ENCODE peak calls at places on chromosomes 2 and 18, in nine cellular contexts. One of them, this sample, is unnamed.

GRCh38 chr2:59909147-59909546 is 644.3 kb downstream of the BCL11A start:
- DNase-seq in transverse colon: no peak
- DNase-seq in adrenal gland: no peak
- DNase-seq in iPS DF 6.9: no peak
- DNase-seq in colonic mucosa: no peak
- DNase-seq in fibroblast of lung: no peak
- DNase-seq in pancreas: no peak
- DNase-seq in aorta: no peak
- DNase-seq in AG04450: no peak
- DNase-seq in this sample: no peak

GRCh38 chr2:122531803-122532344 is 776.4 kb downstream of the TSN start:
- DNase-seq in fibroblast of lung: no peak
- DNase-seq in AG04450: no peak
- DNase-seq in adrenal gland: no peak
- DNase-seq in aorta: no peak
- DNase-seq in transverse colon: no peak
- DNase-seq in iPS DF 6.9: peak; percentile 61
- DNase-seq in colonic mucosa: no peak
- DNase-seq in pancreas: no peak
- DNase-seq in this sample: no peak

GRCh38 chr2:100416939-100417744 is at the start of gene CHST10:
- DNase-seq in aorta: peak; percentile 87
- DNase-seq in transverse colon: peak; percentile 33
- DNase-seq in adrenal gland: peak; percentile 62
- DNase-seq in iPS DF 6.9: peak; percentile 13
- DNase-seq in AG04450: no peak
- DNase-seq in colonic mucosa: peak; percentile 24
- DNase-seq in fibroblast of lung: peak; percentile 50
- DNase-seq in pancreas: peak; percentile 42
- DNase-seq in this sample: no peak

GRCh38 chr2:209648714-209649113 is 122.9 kb upstream of the UNC80 start:
- DNase-seq in adrenal gland: no peak
- DNase-seq in pancreas: no peak
- DNase-seq in transverse colon: no peak
- DNase-seq in aorta: no peak
- DNase-seq in colonic mucosa: no peak
- DNase-seq in iPS DF 6.9: no peak
- DNase-seq in fibroblast of lung: peak; percentile 26
- DNase-seq in AG04450: no peak
- DNase-seq in this sample: no peak

GRCh38 chr18:76838182-76838581 is 15.8 kb downstream of the ZNF236 start:
- DNase-seq in pancreas: no peak
- DNase-seq in transverse colon: no peak
- DNase-seq in colonic mucosa: no peak
- DNase-seq in aorta: no peak
- DNase-seq in iPS DF 6.9: no peak
- DNase-seq in AG04450: no peak
- DNase-seq in fibroblast of lung: peak; percentile 55
- DNase-seq in adrenal gland: no peak
- DNase-seq in this sample: no peak

GRCh38 chr18:65214456-65214855 is 536.4 kb upstream of the CDH7 start:
- DNase-seq in pancreas: no peak
- DNase-seq in AG04450: no peak
- DNase-seq in adrenal gland: no peak
- DNase-seq in colonic mucosa: no peak
- DNase-seq in fibroblast of lung: no peak
- DNase-seq in transverse colon: no peak
- DNase-seq in aorta: no peak
- DNase-seq in iPS DF 6.9: no peak
- DNase-seq in this sample: no peak

GRCh38 chr2:144999040-144999875 is 479.3 kb upstream of the ZEB2 start:
- DNase-seq in pancreas: no peak
- DNase-seq in transverse colon: no peak
- DNase-seq in fibroblast of lung: no peak
- DNase-seq in iPS DF 6.9: no peak
- DNase-seq in colonic mucosa: no peak
- DNase-seq in aorta: no peak
- DNase-seq in AG04450: no peak
- DNase-seq in adrenal gland: no peak
- DNase-seq in this sample: no peak

GRCh38 chr2:12717988-12718661 is 1.4 kb downstream of the TRIB2 start:
- DNase-seq in transverse colon: no peak
- DNase-seq in iPS DF 6.9: no peak
- DNase-seq in AG04450: no peak
- DNase-seq in aorta: no peak
- DNase-seq in colonic mucosa: peak; percentile 34
- DNase-seq in pancreas: no peak
- DNase-seq in fibroblast of lung: peak; percentile 38
- DNase-seq in adrenal gland: no peak
- DNase-seq in this sample: no peak

GRCh38 chr2:54227798-54228197 is 28.2 kb downstream of the TSPYL6 start:
- DNase-seq in transverse colon: no peak
- DNase-seq in iPS DF 6.9: no peak
- DNase-seq in aorta: no peak
- DNase-seq in pancreas: no peak
- DNase-seq in adrenal gland: no peak
- DNase-seq in fibroblast of lung: no peak
- DNase-seq in AG04450: no peak
- DNase-seq in colonic mucosa: no peak
- DNase-seq in this sample: no peak

GRCh38 chr2:146119586-146119985 is 1599.7 kb upstream of the ZEB2 start:
- DNase-seq in colonic mucosa: no peak
- DNase-seq in transverse colon: no peak
- DNase-seq in AG04450: no peak
- DNase-seq in fibroblast of lung: no peak
- DNase-seq in adrenal gland: no peak
- DNase-seq in iPS DF 6.9: no peak
- DNase-seq in aorta: no peak
- DNase-seq in pancreas: no peak
- DNase-seq in this sample: no peak

GRCh38 chr18:9612215-9612830 is 2.0 kb downstream of the PPP4R1 start:
- DNase-seq in adrenal gland: peak; percentile 70
- DNase-seq in colonic mucosa: peak; percentile 53
- DNase-seq in pancreas: peak; percentile 48
- DNase-seq in transverse colon: peak; percentile 35
- DNase-seq in AG04450: no peak
- DNase-seq in aorta: no peak
- DNase-seq in fibroblast of lung: peak; percentile 58
- DNase-seq in iPS DF 6.9: no peak
- DNase-seq in this sample: no peak

GRCh38 chr18:25351773-25352628 is at the start of gene ZNF521:
- DNase-seq in aorta: peak; percentile 94
- DNase-seq in pancreas: peak; percentile 56
- DNase-seq in colonic mucosa: peak; percentile 72
- DNase-seq in iPS DF 6.9: no peak
- DNase-seq in adrenal gland: peak; percentile 92
- DNase-seq in transverse colon: peak; percentile 78
- DNase-seq in AG04450: peak; percentile 59
- DNase-seq in fibroblast of lung: peak; percentile 94
- DNase-seq in this sample: no peak

GRCh38 chr18:2948038-2948437 is 64.9 kb downstream of the LPIN2 start:
- DNase-seq in aorta: no peak
- DNase-seq in pancreas: peak; percentile 77
- DNase-seq in iPS DF 6.9: no peak
- DNase-seq in transverse colon: no peak
- DNase-seq in colonic mucosa: no peak
- DNase-seq in adrenal gland: peak; percentile 58
- DNase-seq in AG04450: no peak
- DNase-seq in fibroblast of lung: peak; percentile 72
- DNase-seq in this sample: no peak

GRCh38 chr2:199955339-199956061 is at the start of the genes MAIP1 and TYW5:
- DNase-seq in AG04450: peak; percentile 65
- DNase-seq in transverse colon: peak; percentile 86
- DNase-seq in pancreas: peak; percentile 74
- DNase-seq in fibroblast of lung: peak; percentile 90
- DNase-seq in iPS DF 6.9: no peak
- DNase-seq in colonic mucosa: peak; percentile 89
- DNase-seq in adrenal gland: peak; percentile 90
- DNase-seq in aorta: peak; percentile 93
- DNase-seq in this sample: peak; percentile 88

GRCh38 chr2:95294579-95295250 is 2.4 kb upstream of the KCNIP3 start:
- DNase-seq in adrenal gland: no peak
- DNase-seq in pancreas: peak; percentile 68
- DNase-seq in AG04450: no peak
- DNase-seq in aorta: no peak
- DNase-seq in iPS DF 6.9: no peak
- DNase-seq in transverse colon: no peak
- DNase-seq in fibroblast of lung: no peak
- DNase-seq in colonic mucosa: no peak
- DNase-seq in this sample: no peak
- H3K9me3 ChIP-seq in adrenal gland: no peaks in the 10 kb centered on the region
- H3K9me3 ChIP-seq in pancreas: no peaks in the 10 kb centered on the region
- H3K9me3 ChIP-seq in AG04450: peaks cover 34% of the 10 kb centered on the region
- H3K9me3 ChIP-seq in aorta: peaks cover 4% of the 10 kb centered on the region
- H3K9me3 ChIP-seq in iPS DF 6.9: no peaks in the 10 kb centered on the region
- H3K9me3 ChIP-seq in transverse colon: no peaks in the 10 kb centered on the region
- H3K9me3 ChIP-seq in fibroblast of lung: no peaks in the 10 kb centered on the region
- H3K9me3 ChIP-seq in colonic mucosa: no peaks in the 10 kb centered on the region
- H3K9me3 ChIP-seq in this sample: no peaks in the 10 kb centered on the region

GRCh38 chr2:23836505-23836904 is 90.4 kb downstream of the ATAD2B start:
- DNase-seq in iPS DF 6.9: no peak
- DNase-seq in colonic mucosa: no peak
- DNase-seq in pancreas: no peak
- DNase-seq in adrenal gland: no peak
- DNase-seq in aorta: no peak
- DNase-seq in AG04450: no peak
- DNase-seq in fibroblast of lung: no peak
- DNase-seq in transverse colon: no peak
- DNase-seq in this sample: no peak

GRCh38 chr2:23839919-23840318 is 87.0 kb downstream of the ATAD2B start:
- DNase-seq in fibroblast of lung: no peak
- DNase-seq in adrenal gland: no peak
- DNase-seq in iPS DF 6.9: no peak
- DNase-seq in aorta: no peak
- DNase-seq in AG04450: no peak
- DNase-seq in pancreas: no peak
- DNase-seq in colonic mucosa: no peak
- DNase-seq in transverse colon: no peak
- DNase-seq in this sample: no peak

GRCh38 chr2:23836971-23837565 is 89.9 kb downstream of the ATAD2B start:
- DNase-seq in colonic mucosa: no peak
- DNase-seq in transverse colon: no peak
- DNase-seq in AG04450: no peak
- DNase-seq in iPS DF 6.9: no peak
- DNase-seq in adrenal gland: no peak
- DNase-seq in fibroblast of lung: no peak
- DNase-seq in aorta: no peak
- DNase-seq in pancreas: no peak
- DNase-seq in this sample: no peak

GRCh38 chr2:23835988-23836387 is 90.9 kb downstream of the ATAD2B start:
- DNase-seq in transverse colon: no peak
- DNase-seq in aorta: no peak
- DNase-seq in iPS DF 6.9: no peak
- DNase-seq in AG04450: no peak
- DNase-seq in colonic mucosa: no peak
- DNase-seq in pancreas: no peak
- DNase-seq in fibroblast of lung: no peak
- DNase-seq in adrenal gland: no peak
- DNase-seq in this sample: no peak

DNA sequence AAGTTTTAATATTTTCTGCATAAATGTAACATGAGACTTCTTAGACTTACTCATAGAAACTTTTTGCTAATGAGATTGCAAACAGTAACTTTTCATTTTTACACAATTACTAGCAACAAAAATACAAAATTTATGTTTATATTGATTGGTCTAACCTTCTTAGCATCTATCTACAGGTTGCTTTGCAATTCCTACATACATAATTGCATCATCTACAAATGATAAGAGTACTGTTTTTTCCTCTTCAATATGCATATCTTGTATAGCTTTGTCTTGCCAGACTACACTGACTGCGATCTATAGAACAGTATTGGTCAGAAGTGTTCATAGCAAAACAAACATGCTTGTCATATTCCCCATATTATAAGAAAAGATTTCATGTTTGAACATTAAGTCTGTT is 88.0 kb downstream of the ATAD2B start:
- DNase-seq in aorta: no peak
- DNase-seq in transverse colon: no peak
- DNase-seq in adrenal gland: no peak
- DNase-seq in iPS DF 6.9: no peak
- DNase-seq in fibroblast of lung: no peak
- DNase-seq in AG04450: no peak
- DNase-seq in colonic mucosa: no peak
- DNase-seq in pancreas: no peak
- DNase-seq in this sample: no peak
- H3K9me3 ChIP-seq in aorta: no peaks in the 10 kb centered on the region
- H3K9me3 ChIP-seq in transverse colon: no peaks in the 10 kb centered on the region
- H3K9me3 ChIP-seq in adrenal gland: no peaks in the 10 kb centered on the region
- H3K9me3 ChIP-seq in iPS DF 6.9: no peaks in the 10 kb centered on the region
- H3K9me3 ChIP-seq in fibroblast of lung: no peaks in the 10 kb centered on the region
- H3K9me3 ChIP-seq in AG04450: no peaks in the 10 kb centered on the region
- H3K9me3 ChIP-seq in colonic mucosa: no peaks in the 10 kb centered on the region
- H3K9me3 ChIP-seq in pancreas: no peaks in the 10 kb centered on the region
- H3K9me3 ChIP-seq in this sample: no peaks in the 10 kb centered on the region

GRCh38 chr2:36993841-36994620 is 27.7 kb upstream of the STRN start:
- DNase-seq in pancreas: no peak
- DNase-seq in adrenal gland: no peak
- DNase-seq in transverse colon: no peak
- DNase-seq in AG04450: no peak
- DNase-seq in fibroblast of lung: peak; percentile 22
- DNase-seq in colonic mucosa: no peak
- DNase-seq in aorta: no peak
- DNase-seq in iPS DF 6.9: no peak
- DNase-seq in this sample: no peak
- H3K9me3 ChIP-seq in pancreas: no peaks in the 10 kb centered on the region
- H3K9me3 ChIP-seq in adrenal gland: no peaks in the 10 kb centered on the region
- H3K9me3 ChIP-seq in transverse colon: no peaks in the 10 kb centered on the region
- H3K9me3 ChIP-seq in AG04450: no peaks in the 10 kb centered on the region
- H3K9me3 ChIP-seq in fibroblast of lung: no peaks in the 10 kb centered on the region
- H3K9me3 ChIP-seq in colonic mucosa: no peaks in the 10 kb centered on the region
- H3K9me3 ChIP-seq in aorta: no peaks in the 10 kb centered on the region
- H3K9me3 ChIP-seq in iPS DF 6.9: no peaks in the 10 kb centered on the region
- H3K9me3 ChIP-seq in this sample: no peaks in the 10 kb centered on the region

DNA sequence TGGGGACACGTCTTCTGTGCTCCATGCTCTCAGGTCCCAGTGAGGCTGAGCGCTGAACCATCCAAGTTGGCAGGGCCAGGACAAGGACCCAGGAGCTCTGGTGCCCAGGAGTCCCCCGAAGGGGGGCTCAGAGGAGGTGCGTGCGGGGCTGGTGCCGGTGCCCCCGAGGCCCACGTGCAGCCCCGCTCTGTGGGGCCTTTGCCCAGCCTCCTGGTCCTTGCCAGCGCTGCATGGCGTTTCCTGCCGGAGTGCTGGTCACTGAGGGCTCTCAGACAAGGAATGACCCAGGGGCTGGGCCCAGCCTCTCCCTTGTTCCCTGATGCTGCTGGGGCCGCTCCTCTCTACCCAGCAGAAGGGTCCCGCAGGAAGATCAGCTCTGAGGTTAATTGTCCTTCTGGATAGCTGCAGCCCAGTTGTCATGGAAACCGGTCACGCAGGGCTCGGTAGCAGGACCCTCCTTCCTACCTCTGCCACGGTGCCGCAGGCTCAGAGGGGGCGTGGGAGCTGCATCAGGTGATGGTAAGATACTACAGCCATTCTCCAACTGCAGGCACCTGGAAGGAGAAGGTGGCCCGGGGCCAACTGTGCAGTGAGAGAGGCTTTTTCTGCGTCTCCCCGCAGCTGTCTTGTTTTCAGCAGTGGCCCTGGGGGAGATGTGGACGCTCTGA is 64.5 kb downstream of the RRM2 start:
- DNase-seq in colonic mucosa: no peak
- DNase-seq in fibroblast of lung: no peak
- DNase-seq in pancreas: no peak
- DNase-seq in AG04450: no peak
- DNase-seq in aorta: no peak
- DNase-seq in transverse colon: no peak
- DNase-seq in iPS DF 6.9: no peak
- DNase-seq in adrenal gland: no peak
- DNase-seq in this sample: no peak
- H3K9me3 ChIP-seq in colonic mucosa: no peaks in the 10 kb centered on the region
- H3K9me3 ChIP-seq in fibroblast of lung: no peaks in the 10 kb centered on the region
- H3K9me3 ChIP-seq in pancreas: no peaks in the 10 kb centered on the region
- H3K9me3 ChIP-seq in AG04450: no peaks in the 10 kb centered on the region
- H3K9me3 ChIP-seq in aorta: no peaks in the 10 kb centered on the region
- H3K9me3 ChIP-seq in transverse colon: no peaks in the 10 kb centered on the region
- H3K9me3 ChIP-seq in iPS DF 6.9: no peaks in the 10 kb centered on the region
- H3K9me3 ChIP-seq in adrenal gland: no peaks in the 10 kb centered on the region
- H3K9me3 ChIP-seq in this sample: no peaks in the 10 kb centered on the region